ENCODE peak calls at places on chromosome 15, in four cellular contexts. C is HEK293T, K is HepG2, L is K562. J is an unnamed sample.

GRCh38 chr15:48800811-48801460 is 9.9 kb downstream of the CEP152 start:
- DNase-seq in C (no peak), K (peak; percentile 26), L (no peak), J (no peak)

GRCh38 chr15:76903251-76903681 is 1.9 kb downstream of the SCAPER start:
- DNase-seq in C (no peak), K (peak; percentile 27), L (no peak), J (no peak)

GRCh38 chr15:35293353-35294130 is 208.4 kb upstream of the NANOGP8 start:
- DNase-seq in C (no peak), K (peak; percentile 77), L (peak; percentile 12), J (no peak)

GRCh38 chr15:68572309-68572708 is 6.5 kb upstream of the CORO2B start:
- DNase-seq in C (no peak), K (no peak), L (no peak), J (no peak)

GRCh38 chr15:96325579-96326331 is 4.7 kb upstream of the NR2F2 start:
- DNase-seq in C (no peak), K (no peak), L (no peak), J (no peak)

GRCh38 chr15:42083916-42084315 is 10.4 kb downstream of the PLA2G4D start:
- DNase-seq in C (no peak), K (no peak), L (no peak), J (no peak)

GRCh38 chr15:59703979-59704796 is 15.1 kb upstream of the BNIP2 start:
- DNase-seq in C (no peak), K (no peak), L (no peak), J (no peak)

GRCh38 chr15:62389887-62390792 is 225.1 kb upstream of the C2CD4B start:
- DNase-seq in C (peak; percentile 78), K (peak; percentile 52), L (peak; percentile 88), J (peak; percentile 65)

GRCh38 chr15:72835289-72835890 is 51.8 kb upstream of the ADPGK start:
- DNase-seq in C (peak; percentile 31), K (peak; percentile 4), L (no peak), J (peak; percentile 50)

GRCh38 chr15:80182611-80183210 is 29.9 kb downstream of the FAH start:
- DNase-seq in C (no peak), K (no peak), L (no peak), J (no peak)

GRCh38 chr15:58433597-58434333 is 2.0 kb downstream of the LIPC start:
- DNase-seq in C (no peak), K (no peak), L (no peak), J (no peak)

GRCh38 chr15:40554164-40554530 is 10.7 kb downstream of the CCDC32 start:
- DNase-seq in C (no peak), K (no peak), L (no peak), J (peak; percentile 56)

GRCh38 chr15:38696120-38696727 is 131.6 kb upstream of the RASGRP1 start:
- DNase-seq in C (no peak), K (no peak), L (no peak), J (no peak)

GRCh38 chr15:40052604-40053003 is 13.6 kb upstream of the SRP14 start:
- DNase-seq in C (no peak), K (no peak), L (no peak), J (no peak)

GRCh38 chr15:42358141-42358540 is 1.2 kb upstream of the CAPN3 start:
- DNase-seq in C (no peak), K (no peak), L (no peak), J (no peak)

GRCh38 chr15:90481023-90481422 is 48.7 kb upstream of the CRTC3 start:
- DNase-seq in C (no peak), K (no peak), L (no peak), J (no peak)

GRCh38 chr15:35014265-35014664 is 26.2 kb upstream of the ZNF770 start:
- DNase-seq in C (no peak), K (no peak), L (no peak), J (no peak)

GRCh38 chr15:53589526-53590057 is 169.9 kb downstream of the WDR72 start:
- DNase-seq in C (no peak), K (no peak), L (no peak), J (no peak)

GRCh38 chr15:53591041-53591440 is 168.4 kb downstream of the WDR72 start:
- DNase-seq in C (no peak), K (no peak), L (no peak), J (no peak)

GRCh38 chr15:53581513-53581912 is 177.9 kb downstream of the WDR72 start:
- DNase-seq in C (no peak), K (no peak), L (no peak), J (no peak)

GRCh38 chr15:53588773-53589172 is 170.7 kb downstream of the WDR72 start:
- DNase-seq in C (no peak), K (no peak), L (no peak), J (no peak)

DNA sequence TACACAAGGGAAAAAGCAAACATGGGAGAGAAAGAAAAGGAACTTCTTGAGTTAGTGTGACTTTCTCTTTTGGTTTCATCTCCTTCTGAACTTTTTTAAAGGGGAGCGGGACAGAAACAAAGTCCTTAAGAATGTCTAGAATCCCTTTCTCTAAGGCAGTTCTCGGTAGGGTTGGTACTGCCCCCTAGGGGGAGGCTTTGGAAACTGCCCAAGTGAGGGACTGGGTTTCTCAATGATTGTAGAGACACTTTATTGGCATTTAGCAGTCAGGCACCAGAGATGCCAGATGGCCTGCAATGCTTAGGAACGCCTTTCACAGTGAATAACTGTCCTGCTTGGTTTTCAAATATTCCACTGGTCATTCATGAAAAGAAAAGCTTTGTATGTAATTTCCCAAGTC is 172.6 kb downstream of the WDR72 start:
- DNase-seq in C (peak; percentile 11), K (peak; percentile 37), L (peak; percentile 17), J (peak; percentile 87)
- TF ChIP-seq ELF4 in C (no peak), K (no peak), L (no peak), J (no peak)

GRCh38 chr15:78909160-78909695 is 35.6 kb downstream of the CTSH start:
- DNase-seq in C (no peak), K (no peak), L (no peak), J (no peak)

GRCh38 chr15:78913012-78913411 is 31.8 kb downstream of the CTSH start:
- DNase-seq in C (no peak), K (no peak), L (no peak), J (no peak)

GRCh38 chr15:78907577-78907976 is 34.9 kb downstream of the MORF4L1 start:
- DNase-seq in C (peak; percentile 53), K (peak; percentile 31), L (peak; percentile 41), J (peak; percentile 25)

GRCh38 chr15:78910836-78911235 is 34.0 kb downstream of the CTSH start:
- DNase-seq in C (no peak), K (no peak), L (no peak), J (no peak)

DNA sequence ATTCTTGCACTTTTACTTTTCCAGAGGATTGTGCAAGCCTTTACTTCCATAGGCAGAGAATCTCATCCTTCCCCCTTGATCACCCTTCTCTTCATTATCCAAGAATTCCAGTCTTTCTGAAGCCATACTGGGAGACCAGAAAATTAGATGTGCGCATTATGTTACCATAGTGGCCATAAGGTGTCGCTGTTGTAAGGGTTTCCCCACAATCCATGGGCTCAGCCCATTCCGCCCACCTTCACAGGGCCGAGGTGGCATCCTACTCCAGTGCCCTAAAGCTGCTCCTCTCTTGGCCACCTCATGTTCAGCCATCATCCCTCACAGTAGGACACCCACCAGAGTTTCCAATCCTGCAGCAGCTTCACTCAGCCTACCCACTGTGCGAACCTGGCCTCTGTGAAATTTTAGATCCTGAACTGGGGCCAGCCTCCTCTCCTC is 35.0 kb downstream of the CTSH start:
- DNase-seq in C (peak; percentile 73), K (peak; percentile 42), L (peak; percentile 60), J (peak; percentile 65)
- TF ChIP-seq ELF4 in C (no peak), K (no peak), L (no peak), J (no peak)

GRCh38 chr15:74460903-74461846 is at the start of gene UBL7:
- DNase-seq in C (peak; percentile 95), K (peak; percentile 98), L (peak; percentile 93), J (peak; percentile 99)
- TF ChIP-seq ELF4 in C (peak; percentile 96), K (peak; percentile 94), L (no peak), J (no peak)

DNA sequence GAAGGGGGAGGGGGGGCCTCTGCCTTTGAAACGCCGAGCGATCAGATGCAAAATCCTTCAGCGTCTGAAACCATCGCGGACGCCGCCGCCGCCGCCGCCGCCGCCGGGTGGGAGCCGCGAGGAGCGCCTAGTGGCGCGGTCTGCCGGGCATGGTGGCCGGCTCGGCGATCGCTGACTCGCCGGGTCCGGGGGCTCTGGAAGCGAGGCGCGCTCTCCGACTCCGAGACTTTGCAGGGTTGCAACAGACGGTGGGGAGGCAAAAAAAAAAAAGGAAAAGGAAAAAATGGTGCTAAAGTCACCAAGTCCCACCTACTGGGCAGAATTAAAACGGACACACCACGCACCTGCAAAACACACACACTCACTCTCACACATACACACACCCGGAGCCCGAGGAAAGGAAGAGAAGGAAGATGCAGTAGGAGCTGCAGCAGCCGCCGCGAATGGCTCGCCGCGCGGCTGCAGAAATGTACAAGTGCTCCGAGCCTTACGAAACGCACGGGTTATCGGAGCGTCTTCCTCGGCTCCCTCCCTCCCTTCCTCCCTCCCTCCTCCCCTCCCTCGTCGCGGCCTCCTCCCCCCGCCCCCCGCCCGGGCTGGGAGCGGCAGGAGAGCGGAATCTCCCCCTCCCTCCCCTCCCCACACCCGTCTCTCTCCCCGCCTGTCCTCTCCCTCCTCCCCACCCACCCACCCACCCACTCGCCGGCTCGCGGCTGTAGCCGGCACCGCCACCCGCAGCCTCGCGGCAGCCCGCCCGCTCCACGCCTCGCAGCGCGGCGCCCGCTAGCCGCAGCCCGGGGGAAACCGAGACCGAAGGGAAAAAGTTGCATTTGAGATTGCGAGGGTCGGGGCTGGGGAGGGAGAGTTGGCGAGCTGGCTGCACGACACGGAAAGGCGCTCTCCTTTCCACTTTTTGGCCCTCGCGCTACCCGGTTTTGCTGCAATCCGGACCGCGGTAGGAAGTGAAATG is at the start of gene NTRK3:
- DNase-seq in C (peak; percentile 31), K (no peak), L (no peak), J (peak; percentile 63)
- TF ChIP-seq ELF4 in C (no peak), K (no peak), L (no peak), J (no peak)

GRCh38 chr15:82044373-82045178 is 1.2 kb downstream of the MEX3B start:
- DNase-seq in C (peak; percentile 28), K (no peak), L (peak; percentile 48), J (peak; percentile 71)
- TF ChIP-seq ELF4 in C (no peak), K (no peak), L (no peak), J (no peak)

DNA sequence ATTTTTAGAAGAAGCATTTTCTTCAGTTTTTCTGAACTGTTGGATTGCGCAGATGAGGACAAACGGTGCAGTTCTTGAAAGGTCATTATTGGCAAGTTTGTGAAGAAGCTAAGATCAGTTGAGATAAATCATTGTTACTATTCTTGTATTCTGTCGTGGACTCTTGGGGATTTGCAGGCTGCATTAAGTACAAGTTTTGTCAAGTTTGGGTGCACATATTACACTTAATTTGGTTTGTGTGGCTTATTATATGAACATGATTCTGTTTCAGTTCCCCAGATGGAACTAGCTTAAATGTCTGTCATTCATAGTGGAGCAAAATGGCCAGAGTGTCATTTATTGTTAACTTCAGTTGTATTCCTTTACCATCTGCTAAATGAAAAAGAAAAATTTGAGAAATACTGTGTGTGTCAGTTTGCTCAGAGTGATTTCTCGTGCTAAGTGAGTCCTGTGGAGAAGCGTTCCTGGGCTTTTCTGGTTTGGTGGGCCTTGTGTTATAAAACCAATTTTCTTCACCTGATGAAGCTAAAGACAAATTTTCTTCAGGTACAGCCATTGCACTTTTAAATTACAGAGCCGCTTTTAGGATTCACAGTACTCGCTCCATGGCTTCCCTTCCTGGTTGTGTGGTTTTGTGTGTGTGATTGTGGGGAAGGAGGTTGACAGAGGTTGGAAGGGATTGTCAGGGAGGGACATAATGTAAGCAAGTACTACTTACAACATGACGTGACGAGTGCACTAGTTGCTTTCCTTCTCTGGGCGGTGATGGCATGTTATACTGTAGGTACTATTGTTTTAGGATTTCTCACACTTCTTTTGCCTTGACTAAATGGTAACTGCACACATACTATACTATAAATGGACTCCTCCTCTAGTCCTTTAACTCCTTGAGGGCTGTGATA is 1.7 kb downstream of the AKAP13 start:
- DNase-seq in C (no peak), K (no peak), L (no peak), J (no peak)
- TF ChIP-seq ELF4 in C (no peak), K (no peak), L (no peak), J (no peak)

GRCh38 chr15:92921215-92922131 is 21.3 kb downstream of the CHD2 start:
- DNase-seq in C (no peak), K (no peak), L (no peak), J (no peak)
- TF ChIP-seq ELF4 in C (no peak), K (no peak), L (no peak), J (no peak)